ENCODE peak calls at places on chromosomes 3 and 15, in six cellular contexts. T is chondrocyte, E is BE2C, U is MM.1S, R is tibial artery, K is fibroblast of pulmonary artery. L is an unnamed sample.

GRCh38 chr3:72829701-72830100 is 18.5 kb downstream of the SHQ1 start:
- DNase-seq in U (no peak), K (no peak), R (no peak), E (no peak), T (no peak), L (no peak)

GRCh38 chr3:78839710-78840109 is 928.1 kb downstream of the ROBO1 start:
- DNase-seq in U (no peak), E (no peak), T (no peak), K (no peak), R (no peak), L (no peak)

GRCh38 chr3:126616931-126617330 is 38.0 kb downstream of the TXNRD3 start:
- DNase-seq in U (no peak), R (no peak), K (peak), E (no peak), T (no peak), L (no peak)

GRCh38 chr15:74415966-74416916 is 17.5 kb downstream of the SEMA7A start:
- DNase-seq in E (no peak), T (no peak), U (no peak), K (no peak), R (no peak), L (no peak)

GRCh38 chr15:90367578-90367977 is 15.5 kb downstream of the ZNF774 start:
- DNase-seq in T (no peak), E (no peak), R (no peak), K (peak), U (no peak), L (no peak)

GRCh38 chr3:140753865-140754754 is 76.2 kb downstream of the TRIM42 start:
- DNase-seq in R (no peak), K (no peak), E (no peak), U (peak), T (no peak), L (peak)

GRCh38 chr3:156449712-156450574 is 105.0 kb downstream of the SSR3 start:
- DNase-seq in T (no peak), E (peak), R (no peak), K (peak), U (peak), L (peak)

GRCh38 chr3:44996556-44996969 is 20.5 kb downstream of the EXOSC7 start:
- DNase-seq in K (no peak), E (peak), R (no peak), U (no peak), T (no peak), L (peak)

GRCh38 chr3:165254812-165255211 is 58.6 kb upstream of the SLITRK3 start:
- DNase-seq in U (peak), R (no peak), E (peak), T (no peak), K (peak), L (no peak)

GRCh38 chr15:66163553-66163952 is 90.0 kb downstream of the MEGF11 start:
- DNase-seq in T (no peak), K (no peak), R (no peak), E (no peak), U (no peak), L (no peak)

GRCh38 chr3:34000301-34000700 is 201.9 kb downstream of the PDCD6IP start:
- DNase-seq in R (no peak), E (no peak), T (no peak), U (no peak), K (no peak), L (no peak)

GRCh38 chr3:49411550-49411967 is 217 bp downstream of the RHOA start:
- DNase-seq in K (no peak), R (peak), T (no peak), E (peak), U (no peak), L (peak)

GRCh38 chr3:129503387-129504010 is 24.9 kb upstream of the RHO start:
- DNase-seq in U (no peak), E (peak), R (no peak), K (no peak), T (no peak), L (no peak)

GRCh38 chr3:134085034-134085775 is 55.5 kb upstream of the SLCO2A1 start:
- DNase-seq in E (no peak), U (no peak), R (no peak), K (no peak), T (no peak), L (no peak)

GRCh38 chr3:123765475-123766166 is 118.5 kb downstream of the MYLK start:
- DNase-seq in E (no peak), U (peak), K (peak), R (no peak), T (no peak), L (no peak)

GRCh38 chr15:56758770-56759449 is 25.6 kb upstream of the ZNF280D start:
- DNase-seq in R (no peak), K (peak), E (no peak), U (no peak), T (no peak), L (no peak)

GRCh38 chr3:171446801-171447578 is 13.2 kb downstream of the TNIK start:
- DNase-seq in R (no peak), K (peak), E (peak), T (no peak), U (no peak), L (no peak)

GRCh38 chr3:64188810-64189560 is 36.3 kb downstream of the PRICKLE2 start:
- DNase-seq in U (no peak), R (peak), K (peak), T (no peak), E (no peak), L (no peak)

GRCh38 chr3:171028025-171028778 is 1.7 kb upstream of the SLC2A2 start:
- DNase-seq in T (no peak), R (peak), E (peak), U (no peak), K (peak), L (no peak)

GRCh38 chr3:73037369-73037699 is 24.1 kb upstream of the EBLN2 start:
- DNase-seq in U (no peak), K (peak), E (no peak), R (no peak), T (no peak), L (no peak)

GRCh38 chr3:197534348-197534725 is 21.4 kb downstream of the BDH1 start:
- DNase-seq in R (no peak), K (no peak), E (no peak), T (no peak), U (no peak), L (no peak)

GRCh38 chr3:11435420-11435819 is 163.2 kb downstream of the ATG7 start:
- DNase-seq in T (no peak), R (no peak), K (no peak), U (no peak), E (no peak), L (no peak)

GRCh38 chr3:94246136-94246535 is 183.3 kb downstream of the NSUN3 start:
- DNase-seq in R (no peak), U (no peak), E (no peak), K (peak), T (no peak), L (no peak)

GRCh38 chr15:100230784-100231183 is 111.0 kb downstream of the ADAMTS17 start:
- DNase-seq in T (peak), R (no peak), U (no peak), K (no peak), E (no peak), L (no peak)

GRCh38 chr15:52652984-52653383 is 26.2 kb downstream of the ATOSA start:
- DNase-seq in K (peak), E (no peak), R (no peak), U (no peak), T (no peak), L (no peak)

GRCh38 chr3:33664195-33664594 is 53.9 kb downstream of the CLASP2 start:
- DNase-seq in E (no peak), U (no peak), R (no peak), K (peak), T (no peak), L (peak)

DNA sequence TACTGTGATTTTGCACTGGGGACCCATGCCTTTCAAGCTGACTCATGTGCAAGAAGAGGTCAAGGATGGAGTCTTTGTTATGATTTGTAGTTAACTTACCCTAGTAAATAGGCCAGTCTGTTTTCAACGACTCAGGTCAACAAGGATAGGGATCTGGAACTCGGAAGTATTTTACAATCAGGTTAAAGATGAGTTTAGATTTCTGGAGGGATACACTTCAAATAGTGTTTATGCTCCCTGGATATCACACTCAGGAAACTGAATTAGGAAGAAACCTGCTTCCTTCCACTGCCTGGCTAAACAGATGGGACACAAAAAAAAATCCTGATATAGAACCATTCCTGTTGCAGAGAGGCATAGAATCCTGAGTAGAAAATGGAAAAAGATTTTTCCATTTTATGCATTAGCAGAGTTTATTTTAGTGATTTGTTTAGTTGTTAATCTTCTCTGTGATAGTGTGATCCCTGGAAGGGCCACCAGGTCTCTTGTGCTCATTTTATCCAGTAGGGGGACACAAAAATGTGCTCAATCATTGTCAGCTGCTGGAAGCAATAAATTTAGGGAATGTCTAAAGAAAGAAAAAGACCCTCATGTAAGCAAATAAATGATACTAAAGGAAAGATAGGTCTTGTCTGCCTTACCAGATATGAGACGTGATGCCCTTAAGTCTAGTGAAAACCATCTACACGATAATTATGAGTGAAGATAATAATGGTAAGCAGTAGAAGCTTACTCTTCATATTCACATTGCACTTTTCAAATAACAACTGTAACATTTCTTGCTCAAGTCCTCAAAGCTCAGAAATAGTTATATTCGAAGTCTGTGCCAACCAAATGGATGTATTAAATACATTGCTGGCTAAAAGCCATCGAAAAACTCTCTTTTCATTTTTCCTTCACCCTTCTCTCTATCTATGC is 452.1 kb upstream of the KCNMB2 start:
- DNase-seq in E (peak), T (no peak), K (peak), R (no peak), U (peak), L (no peak)
- TF ChIP-seq CTCF in E (peak), T (peak), K (peak), R (peak), U (peak), L (peak)

GRCh38 chr3:194023501-194024280 is 112.3 kb upstream of the HES1 start:
- DNase-seq in U (no peak), T (no peak), K (peak), E (peak), R (no peak), L (no peak)
- TF ChIP-seq CTCF in U (no peak), T (no peak), K (no peak), E (peak), R (no peak), L (no peak)

GRCh38 chr15:63554337-63554927 is 42.8 kb upstream of the FBXL22 start:
- DNase-seq in R (no peak), E (no peak), K (peak), T (no peak), U (no peak), L (no peak)

GRCh38 chr15:63555520-63555919 is 41.7 kb upstream of the FBXL22 start:
- DNase-seq in U (no peak), T (no peak), R (no peak), E (no peak), K (no peak), L (no peak)

GRCh38 chr15:63556246-63556645 is 40.9 kb upstream of the FBXL22 start:
- DNase-seq in U (no peak), R (no peak), T (no peak), K (no peak), E (no peak), L (no peak)

GRCh38 chr15:63551400-63551799 is 45.8 kb upstream of the FBXL22 start:
- DNase-seq in K (peak), U (no peak), E (no peak), R (no peak), T (no peak), L (no peak)

DNA sequence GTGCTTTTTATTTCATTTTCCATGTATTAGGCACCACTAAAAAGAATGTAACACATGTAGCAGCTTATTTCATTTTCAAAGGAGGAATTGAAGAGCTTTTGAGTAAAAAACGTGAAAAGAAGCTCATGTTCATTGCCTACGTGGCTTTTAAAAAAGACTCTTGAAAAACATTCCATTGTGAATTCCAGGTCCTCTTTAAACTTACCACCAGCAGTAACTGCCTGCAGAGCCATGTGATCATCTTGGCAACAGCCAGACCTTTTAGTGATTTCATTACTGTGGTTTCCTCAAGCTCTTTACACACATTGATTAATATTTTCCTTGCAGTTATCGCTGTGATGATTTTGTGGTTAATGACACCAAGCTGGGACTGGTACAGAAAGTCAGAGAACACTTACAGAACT is 43.8 kb upstream of the FBXL22 start:
- DNase-seq in K (peak), R (no peak), T (no peak), E (no peak), U (no peak), L (no peak)
- TF ChIP-seq CTCF in K (no peak), R (no peak), T (no peak), E (no peak), U (no peak), L (no peak)

GRCh38 chr3:19541284-19541683 is 392.7 kb downstream of the EFHB start:
- DNase-seq in K (no peak), R (no peak), T (no peak), U (peak), E (no peak), L (no peak)

GRCh38 chr3:19539488-19540395 is 391.4 kb downstream of the KCNH8 start:
- DNase-seq in K (no peak), E (no peak), R (no peak), T (no peak), U (peak), L (peak)

GRCh38 chr3:19547665-19548464 is 386.2 kb downstream of the EFHB start:
- DNase-seq in U (no peak), E (no peak), R (no peak), T (no peak), K (no peak), L (no peak)

GRCh38 chr3:19540464-19540863 is 392.2 kb downstream of the KCNH8 start:
- DNase-seq in R (no peak), E (no peak), T (no peak), U (no peak), K (no peak), L (no peak)

DNA sequence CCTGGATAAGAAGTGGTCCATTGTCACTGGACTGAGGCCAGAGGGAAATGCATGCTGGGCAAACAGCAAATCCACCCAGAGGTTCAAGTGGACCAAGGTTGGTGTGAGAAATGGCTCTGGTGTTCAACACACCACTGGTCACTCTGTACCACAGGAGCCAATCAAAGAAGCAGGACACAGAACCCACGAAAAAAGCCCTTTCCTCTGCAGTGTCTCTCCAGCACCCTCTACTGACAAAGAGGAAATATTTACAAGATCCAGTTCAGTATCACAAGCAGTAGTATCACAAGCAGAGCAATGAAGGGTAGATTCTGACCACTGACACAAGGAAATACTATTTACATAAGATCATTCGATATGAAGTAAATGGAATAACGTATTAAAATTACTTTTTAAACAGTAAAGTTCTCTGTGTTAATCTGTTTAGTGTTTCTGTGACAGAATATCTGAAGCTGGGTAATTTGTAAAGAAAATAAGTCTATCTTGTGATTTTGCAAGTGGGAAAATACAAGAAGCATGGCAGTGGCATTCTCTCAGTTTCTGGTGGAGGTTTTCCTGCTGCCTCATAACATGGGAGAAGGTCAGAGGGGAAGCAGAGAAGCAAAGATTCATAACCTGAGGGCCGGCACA is 390.7 kb downstream of the EFHB start:
- DNase-seq in U (peak), E (peak), T (no peak), R (no peak), K (peak), L (peak)
- TF ChIP-seq CTCF in U (peak), E (peak), T (peak), R (peak), K (peak), L (peak)

DNA sequence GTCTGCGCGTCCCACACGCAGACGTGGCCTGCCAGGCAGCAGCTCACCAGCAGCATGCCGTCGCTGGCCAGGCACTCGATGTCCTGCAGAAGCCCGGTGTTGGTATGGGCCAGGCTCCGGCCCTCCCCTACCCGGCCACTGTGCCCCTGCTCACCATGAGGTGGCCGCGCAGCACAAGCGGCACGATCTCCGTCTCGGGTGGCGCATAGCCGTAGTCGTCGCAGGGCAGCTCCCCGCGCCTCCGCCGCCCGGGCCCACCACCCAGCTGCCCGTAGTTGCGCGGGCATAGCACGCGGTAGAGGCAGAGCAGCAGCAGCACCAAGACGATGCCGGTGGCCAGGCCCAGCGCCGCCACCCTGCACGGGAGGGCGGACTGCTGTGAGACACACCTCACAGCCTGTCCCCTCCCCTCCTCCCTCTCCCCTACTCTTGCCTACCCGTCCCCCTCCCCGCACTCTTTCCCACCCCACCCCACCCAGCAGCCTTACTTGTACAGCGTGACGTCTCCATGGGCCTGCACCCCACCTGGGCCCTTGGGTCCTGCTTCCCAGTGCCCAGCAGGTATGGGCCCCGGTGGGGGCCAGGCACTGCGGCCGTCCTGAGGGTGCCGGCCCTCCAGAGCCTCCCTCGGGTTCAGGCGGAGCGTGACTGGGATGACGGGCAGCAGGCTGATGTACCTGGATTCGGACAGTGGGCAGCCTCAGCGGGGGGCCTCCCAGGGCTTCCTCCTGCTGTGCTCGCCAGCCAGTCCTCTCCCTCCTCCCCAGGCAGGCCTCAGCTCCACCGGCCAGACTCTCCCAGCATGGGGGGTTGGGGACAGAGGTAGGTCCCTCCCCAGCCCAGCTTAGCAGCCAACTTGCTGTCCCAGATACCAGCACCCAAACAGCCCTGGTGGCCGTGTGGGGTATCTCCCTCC is 37.6 kb downstream of the PTPN23 start:
- DNase-seq in E (no peak), T (peak), U (no peak), R (no peak), K (no peak), L (peak)
- TF ChIP-seq CTCF in E (no peak), T (no peak), U (peak), R (no peak), K (no peak), L (no peak)

GRCh38 chr3:136562031-136562430 is 190.1 kb downstream of the STAG1 start:
- DNase-seq in R (no peak), U (no peak), T (no peak), E (no peak), K (no peak), L (no peak)
- TF ChIP-seq CTCF in R (no peak), U (no peak), T (no peak), E (no peak), K (no peak), L (no peak)

GRCh38 chr3:153835540-153835939 is 285.6 kb upstream of the ARHGEF26 start:
- DNase-seq in U (no peak), K (no peak), E (no peak), T (no peak), R (no peak), L (peak)
- TF ChIP-seq CTCF in U (no peak), K (no peak), E (no peak), T (peak), R (no peak), L (no peak)

GRCh38 chr3:14124615-14125192 is at the start of the genes CHCHD4 and TMEM43:
- DNase-seq in R (peak), T (peak), K (peak), U (peak), E (peak), L (peak)
- TF ChIP-seq CTCF in R (peak), T (peak), K (no peak), U (no peak), E (no peak), L (no peak)

GRCh38 chr15:55518641-55519040 is 10.6 kb upstream of the DNAAF4 start:
- DNase-seq in R (no peak), U (no peak), K (no peak), E (no peak), T (no peak), L (no peak)
- TF ChIP-seq CTCF in R (no peak), U (peak), K (peak), E (peak), T (peak), L (no peak)

L was measured in GM10248.